ENCODE peak calls at places on chromosomes 13 and 19, in six cellular contexts. A, B, J, V, Y and U are unnamed samples.

GRCh38 chr13:43364210-43365041 is 341.0 kb downstream of the DNAJC15 start:
- DNase-seq in V (no peak), B (peak), J (peak), A (no peak), Y (no peak), U (no peak)

GRCh38 chr13:29583073-29583785 is 12.3 kb downstream of the SLC7A1 start:
- DNase-seq in V (no peak), A (no peak), Y (no peak), J (peak), B (peak), U (no peak)

GRCh38 chr19:16497042-16497441 is 848 bp downstream of the C19orf44 start:
- DNase-seq in V (no peak), J (no peak), B (peak), Y (no peak), A (no peak), U (no peak)

GRCh38 chr13:50715402-50716146 is 127.9 kb downstream of the DLEU7 start:
- DNase-seq in B (no peak), A (no peak), Y (no peak), V (no peak), J (no peak), U (no peak)

GRCh38 chr19:17479325-17479791 is 9.0 kb downstream of the SLC27A1 start:
- DNase-seq in J (peak), Y (no peak), A (no peak), B (peak), V (no peak), U (peak)

GRCh38 chr19:2059422-2060201 is 8.6 kb upstream of the MKNK2 start:
- DNase-seq in V (no peak), A (no peak), B (peak), J (peak), Y (no peak), U (peak)

GRCh38 chr19:16589917-16590316 is 17.7 kb upstream of the SLC35E1 start:
- DNase-seq in Y (no peak), B (no peak), J (no peak), V (no peak), A (no peak), U (no peak)

GRCh38 chr19:45474191-45474940 is 6.6 kb downstream of the FOSB start:
- DNase-seq in Y (no peak), B (peak), V (no peak), J (peak), A (no peak), U (peak)

GRCh38 chr13:105184221-105184620 is 1351.2 kb downstream of the EFNB2 start:
- DNase-seq in Y (no peak), V (no peak), J (no peak), A (no peak), B (no peak), U (no peak)

GRCh38 chr19:8208710-8209110 is 460 bp upstream of the CERS4 start:
- DNase-seq in V (no peak), J (no peak), A (peak), B (no peak), Y (no peak), U (no peak)

GRCh38 chr13:76991432-76991795 is 467 bp upstream of the CLN5 start:
- DNase-seq in Y (no peak), J (no peak), B (no peak), A (peak), V (no peak), U (no peak)

GRCh38 chr13:64723735-64724134 is 2506.4 kb downstream of the PCDH9 start:
- DNase-seq in A (no peak), J (peak), Y (no peak), B (peak), V (no peak), U (peak)

GRCh38 chr19:23817519-23817918 is 58.8 kb upstream of the ZNF681 start:
- DNase-seq in B (peak), V (peak), Y (peak), A (no peak), J (peak), U (peak)

GRCh38 chr19:8866344-8866743 is 34.2 kb downstream of the MBD3L1 start:
- DNase-seq in J (no peak), B (no peak), Y (no peak), A (no peak), V (no peak), U (no peak)

GRCh38 chr13:20053016-20053415 is 94.5 kb downstream of the ZMYM2 start:
- DNase-seq in V (no peak), A (no peak), J (no peak), Y (no peak), B (no peak), U (no peak)

GRCh38 chr13:70568571-70568970 is 460.3 kb upstream of the KLHL1 start:
- DNase-seq in B (peak), Y (no peak), J (peak), V (no peak), A (peak), U (peak)

GRCh38 chr19:6396305-6396704 is 3.3 kb upstream of the GTF2F1 start:
- DNase-seq in Y (no peak), J (no peak), B (no peak), V (no peak), A (no peak), U (no peak)

GRCh38 chr19:406999-407491 is 1.9 kb downstream of the C2CD4C start:
- DNase-seq in Y (peak), J (no peak), A (no peak), V (peak), B (no peak), U (peak)

GRCh38 chr13:27011661-27012060 is 159.9 kb downstream of the USP12 start:
- DNase-seq in J (no peak), B (no peak), Y (peak), V (peak), A (no peak), U (no peak)

GRCh38 chr13:110297011-110297410 is 9.9 kb downstream of the COL4A1 start:
- DNase-seq in V (no peak), J (no peak), A (no peak), Y (no peak), B (no peak), U (no peak)

GRCh38 chr13:110298221-110298565 is 8.8 kb downstream of the COL4A1 start:
- DNase-seq in A (no peak), J (no peak), B (peak), Y (no peak), V (no peak), U (peak)

GRCh38 chr13:110300090-110300815 is 6.7 kb downstream of the COL4A1 start:
- DNase-seq in Y (no peak), V (no peak), J (peak), B (peak), A (no peak), U (no peak)

GRCh38 chr13:110297771-110298170 is 9.2 kb downstream of the COL4A1 start:
- DNase-seq in V (no peak), B (no peak), Y (no peak), A (no peak), J (no peak), U (no peak)

DNA sequence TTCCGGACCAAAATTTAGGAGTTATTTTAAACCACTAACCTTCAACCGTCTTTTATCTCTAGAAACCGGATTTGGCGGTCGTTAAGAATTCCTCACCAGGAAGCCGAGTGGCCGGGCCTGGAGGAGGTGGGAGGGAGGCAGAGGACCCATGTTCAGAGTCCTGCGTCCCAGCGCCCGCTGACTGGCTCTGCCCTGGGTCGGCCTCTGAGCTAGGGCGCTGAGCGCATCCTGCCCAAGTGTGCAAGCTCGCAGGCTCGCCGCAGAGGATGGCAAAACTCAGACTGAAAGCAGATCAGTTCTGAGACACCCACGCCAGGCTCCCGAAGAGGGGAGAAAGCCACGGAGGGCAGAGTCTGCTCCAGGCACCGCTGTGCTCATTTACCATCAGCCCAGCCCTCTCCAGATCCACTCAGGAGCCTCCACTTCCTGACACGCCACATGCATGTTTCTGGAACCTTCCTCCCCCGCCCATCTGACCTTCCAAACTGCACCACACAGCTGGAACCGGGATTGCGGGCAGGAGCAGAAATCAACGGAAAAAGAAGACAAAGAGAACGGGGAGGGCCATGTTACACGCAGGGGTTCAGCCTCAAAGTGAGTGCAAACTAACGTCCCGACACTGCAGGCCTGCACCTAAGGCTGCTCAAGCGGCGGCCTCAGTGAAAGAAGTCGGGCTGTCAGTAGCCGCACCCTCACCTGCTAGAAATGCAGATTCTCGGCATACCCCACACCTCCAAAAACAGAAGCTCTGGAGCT is 8.2 kb downstream of the COL4A1 start:
- DNase-seq in J (no peak), V (peak), B (peak), Y (peak), A (no peak), U (no peak)
- H3K18ac ChIP-seq in J (peak), V (peak), B (no peak), Y (peak), A (peak), U (peak)

GRCh38 chr13:71799320-71799719 is 67.7 kb downstream of the DACH1 start:
- DNase-seq in J (no peak), V (no peak), Y (no peak), A (no peak), B (no peak), U (no peak)

GRCh38 chr13:71801781-71802180 is 65.2 kb downstream of the DACH1 start:
- DNase-seq in B (no peak), Y (no peak), V (no peak), A (peak), J (no peak), U (no peak)

GRCh38 chr13:71801165-71801564 is 65.8 kb downstream of the DACH1 start:
- DNase-seq in J (no peak), B (no peak), Y (no peak), A (no peak), V (no peak), U (no peak)

GRCh38 chr13:71797487-71797886 is 69.5 kb downstream of the DACH1 start:
- DNase-seq in B (peak), Y (no peak), J (no peak), A (no peak), V (no peak), U (no peak)

DNA sequence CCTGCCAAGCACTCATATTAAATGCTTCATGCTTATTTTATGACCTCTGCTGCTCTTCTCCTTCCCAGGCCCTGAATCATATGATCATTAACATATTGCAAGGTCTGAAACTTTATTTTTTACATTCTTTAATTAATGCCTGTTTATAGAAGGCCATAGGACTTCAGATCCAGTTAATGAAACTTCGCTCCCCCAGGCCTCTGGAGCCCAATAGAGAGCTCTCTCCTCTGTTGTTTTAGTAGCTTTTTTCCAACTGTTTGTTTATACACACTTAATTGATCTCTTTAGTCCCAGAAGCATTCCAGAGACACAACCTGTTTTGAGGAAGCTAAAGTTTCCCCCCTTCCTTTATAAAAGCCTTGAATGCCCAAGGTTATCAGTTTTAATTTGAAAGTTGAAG is 68.3 kb downstream of the DACH1 start:
- DNase-seq in J (no peak), Y (no peak), A (no peak), V (no peak), B (no peak), U (no peak)
- H3K14ac ChIP-seq in J (no peak), Y (no peak), A (no peak), V (no peak), B (no peak), U (no peak)

GRCh38 chr13:75330770-75331169 is 151.2 kb downstream of the TBC1D4 start:
- DNase-seq in V (no peak), B (no peak), J (no peak), Y (no peak), A (no peak), U (no peak)

GRCh38 chr13:75327132-75327505 is 154.8 kb downstream of the TBC1D4 start:
- DNase-seq in J (no peak), Y (no peak), V (no peak), A (no peak), B (no peak), U (no peak)

GRCh38 chr13:75329097-75329496 is 152.9 kb downstream of the TBC1D4 start:
- DNase-seq in B (no peak), Y (no peak), V (no peak), A (no peak), J (no peak), U (peak)

GRCh38 chr13:75331792-75332349 is 150.1 kb downstream of the TBC1D4 start:
- DNase-seq in V (no peak), B (no peak), Y (no peak), J (no peak), A (no peak), U (no peak)

DNA sequence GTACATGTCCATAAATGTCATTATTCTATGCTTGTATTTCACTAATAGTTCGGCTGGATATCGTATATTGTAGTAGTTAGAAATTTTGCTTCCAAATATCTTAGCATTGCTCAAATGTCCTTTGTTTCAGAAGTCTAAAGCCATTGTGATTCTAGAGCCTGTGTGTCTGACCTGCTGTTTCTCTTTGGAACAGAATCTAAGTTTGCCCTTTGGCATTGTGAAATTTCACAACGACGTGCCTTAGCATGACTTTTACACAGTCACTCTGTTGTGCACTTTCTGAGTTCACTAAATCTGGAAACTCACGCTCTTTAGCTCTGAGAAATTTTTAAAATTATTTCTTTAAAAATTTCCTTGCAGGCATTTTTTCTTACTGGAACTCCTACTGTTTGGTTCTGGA is 152.2 kb downstream of the TBC1D4 start:
- DNase-seq in Y (no peak), V (no peak), B (no peak), A (no peak), J (no peak), U (peak)
- H3K18ac ChIP-seq in Y (no peak), V (no peak), B (no peak), A (no peak), J (no peak), U (no peak)

DNA sequence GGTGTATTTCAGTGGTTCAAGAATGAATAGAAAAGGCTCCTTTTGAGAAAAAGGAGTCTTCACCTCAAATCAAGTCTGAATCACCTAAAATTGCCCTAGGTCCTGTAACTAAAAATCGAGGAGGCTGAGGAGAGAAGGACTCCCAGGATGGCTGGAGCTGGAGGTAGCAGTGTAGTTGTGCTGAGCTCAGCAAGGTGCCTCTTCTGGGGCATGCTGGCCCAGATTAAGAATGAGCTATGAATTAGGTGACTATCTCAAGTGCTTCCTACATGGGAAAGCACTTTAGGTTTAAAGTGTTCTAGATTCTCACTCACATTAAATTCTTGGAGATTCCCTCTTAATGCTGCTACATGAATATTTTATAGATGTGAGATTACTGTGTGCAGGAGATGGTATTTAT is 28.8 kb upstream of the KL start:
- DNase-seq in Y (no peak), B (no peak), V (no peak), J (no peak), A (no peak), U (no peak)
- H3K14ac ChIP-seq in Y (no peak), B (no peak), V (no peak), J (no peak), A (no peak), U (no peak)

GRCh38 chr13:48501705-48502104 is 31.2 kb downstream of the RCBTB2 start:
- DNase-seq in A (no peak), Y (no peak), J (peak), V (no peak), B (no peak), U (no peak)
- H3K18ac ChIP-seq in A (no peak), Y (no peak), J (no peak), V (no peak), B (no peak), U (no peak)

GRCh38 chr19:34794289-34794960 is 21.4 kb upstream of the ZNF599 start:
- DNase-seq in V (no peak), Y (no peak), A (no peak), B (no peak), J (no peak), U (peak)
- H3K14ac ChIP-seq in V (no peak), Y (no peak), A (no peak), B (no peak), J (no peak), U (no peak)

DNA sequence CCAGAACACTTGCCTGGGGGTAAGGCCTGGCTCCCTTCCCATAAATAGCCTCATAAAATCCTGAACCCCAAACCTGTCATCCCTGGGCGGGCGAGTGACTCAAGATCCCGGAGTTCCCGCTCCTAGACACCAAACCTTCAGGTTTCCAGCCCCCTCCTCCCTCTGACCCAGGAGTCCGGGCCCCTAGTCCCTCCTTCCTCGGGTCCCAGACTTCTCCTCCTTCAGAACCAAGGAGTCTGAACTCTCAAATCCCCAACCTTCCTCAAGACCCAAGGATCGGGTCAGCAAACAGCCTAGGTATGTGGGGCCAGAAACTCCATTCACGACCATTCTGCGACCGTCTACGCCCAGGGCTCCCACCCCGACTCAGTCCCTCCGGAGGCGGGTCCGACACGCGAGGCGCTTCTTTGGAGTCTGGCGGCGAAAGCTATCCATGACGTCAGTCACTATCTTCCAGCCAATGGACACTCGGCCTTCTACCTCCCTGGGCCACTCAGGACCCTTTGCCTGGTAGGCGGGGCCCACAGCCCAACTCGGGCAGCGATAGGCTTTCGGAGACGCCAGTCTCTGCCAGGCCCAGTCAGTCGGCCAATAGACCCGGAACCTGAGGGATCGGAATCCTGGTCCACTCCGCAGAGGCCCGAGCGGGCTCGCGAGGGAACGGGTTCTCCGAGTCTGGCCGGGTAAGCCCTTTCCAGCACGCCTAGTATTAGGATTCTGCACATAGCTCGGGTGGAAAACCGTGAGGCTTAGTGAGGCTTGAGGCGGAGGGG is 6.6 kb upstream of the CNFN start:
- DNase-seq in B (peak), A (peak), Y (peak), V (peak), J (peak), U (peak)
- H3K18ac ChIP-seq in B (peak), A (peak), Y (peak), V (peak), J (peak), U (peak)

GRCh38 chr19:35545001-35545854 is at the start of gene TMEM147:
- DNase-seq in V (peak), A (peak), B (peak), J (peak), Y (peak), U (peak)
- H3K14ac ChIP-seq in V (peak), A (peak), B (no peak), J (peak), Y (no peak), U (peak)

GRCh38 chr19:3403489-3404323 is 37.3 kb downstream of the NFIC start:
- DNase-seq in V (no peak), J (peak), B (peak), Y (no peak), A (no peak), U (no peak)
- H3K18ac ChIP-seq in V (peak), J (peak), B (peak), Y (no peak), A (peak), U (no peak)